ENCODE peak calls at places on chromosomes 1 and 21, in seven cellular contexts. L is upper lobe of right lung; V is CD4-positive, alpha-beta T cell; I is K562; Z is HCT116; A is mammary epithelial cell; M is IMR-90. C is an unnamed sample.

GRCh38 chr21:32803651-32804050 is 32.1 kb upstream of the PAXBP1 start:
- DNase-seq in Z (no peak), V (no peak), L (no peak), A (no peak), M (peak), I (no peak), C (no peak)

GRCh38 chr1:22259581-22260282 is 116.8 kb upstream of the WNT4 start:
- DNase-seq in A (no peak), Z (no peak), V (no peak), M (peak), L (peak), I (no peak), C (no peak)

GRCh38 chr1:246725191-246725590 is 982 bp downstream of the SCCPDH start:
- DNase-seq in L (no peak), M (no peak), I (no peak), Z (no peak), A (no peak), V (no peak), C (no peak)

GRCh38 chr1:64098436-64098835 is 105.0 kb upstream of the UBE2U start:
- DNase-seq in M (no peak), I (no peak), V (no peak), Z (no peak), L (no peak), A (no peak), C (no peak)

GRCh38 chr1:180181996-180182675 is 27.5 kb downstream of the QSOX1 start:
- DNase-seq in A (no peak), L (peak), Z (no peak), I (no peak), M (no peak), V (no peak), C (no peak)

GRCh38 chr1:35809156-35810095 is 1.6 kb downstream of the AGO4 start:
- DNase-seq in M (no peak), I (no peak), L (no peak), V (no peak), A (no peak), Z (no peak), C (no peak)

GRCh38 chr1:153389978-153390879 is 644 bp downstream of the S100A8 start:
- DNase-seq in I (no peak), Z (no peak), L (no peak), M (no peak), V (no peak), A (no peak), C (no peak)

GRCh38 chr1:45674478-45674877 is 11.9 kb downstream of the GPBP1L1 start:
- DNase-seq in L (no peak), Z (no peak), I (no peak), M (no peak), V (no peak), A (no peak), C (no peak)

GRCh38 chr1:21216835-21217811 is 40.4 kb upstream of the EIF4G3 start:
- DNase-seq in Z (peak), L (no peak), A (peak), V (peak), I (peak), M (peak), C (no peak)

GRCh38 chr1:203089651-203090045 is 3.8 kb upstream of the MYOG start:
- DNase-seq in V (no peak), A (no peak), I (no peak), M (no peak), Z (no peak), L (no peak), C (peak)

GRCh38 chr1:62175568-62176179 is 19.0 kb upstream of the L1TD1 start:
- DNase-seq in M (peak), A (peak), L (peak), I (peak), V (peak), Z (peak), C (peak)

GRCh38 chr1:55231745-55232144 is 16.6 kb upstream of the USP24 start:
- DNase-seq in I (no peak), M (no peak), A (no peak), V (no peak), Z (no peak), L (no peak), C (no peak)

GRCh38 chr1:155976913-155977606 is 1.3 kb downstream of the ARHGEF2 start:
- DNase-seq in L (no peak), I (no peak), Z (no peak), M (no peak), V (no peak), A (peak), C (no peak)
- H3K27ac ChIP-seq in L (peak), I (peak), Z (peak), M (peak), V (peak), A (peak), C (peak)

GRCh38 chr1:107787299-107787698 is 177.7 kb downstream of the VAV3 start:
- DNase-seq in L (no peak), V (no peak), A (no peak), M (no peak), Z (no peak), I (no peak), C (no peak)

GRCh38 chr1:107789817-107790609 is 175.0 kb downstream of the VAV3 start:
- DNase-seq in A (peak), L (no peak), M (no peak), V (no peak), I (no peak), Z (no peak), C (no peak)

GRCh38 chr1:107786214-107786842 is 178.7 kb downstream of the VAV3 start:
- DNase-seq in V (no peak), I (no peak), M (no peak), A (no peak), L (no peak), Z (no peak), C (no peak)

GRCh38 chr1:107785506-107786213 is 179.3 kb downstream of the VAV3 start:
- DNase-seq in Z (no peak), V (no peak), M (no peak), L (no peak), A (no peak), I (no peak), C (no peak)

GRCh38 chr1:107788189-107788588 is 176.8 kb downstream of the VAV3 start:
- DNase-seq in A (no peak), I (no peak), L (no peak), M (no peak), V (no peak), Z (no peak), C (no peak)
- H3K27ac ChIP-seq in A (no peak), I (no peak), L (no peak), M (no peak), V (no peak), Z (no peak), C (no peak)

GRCh38 chr1:37621326-37621870 is 13.3 kb downstream of the RSPO1 start:
- DNase-seq in Z (no peak), A (no peak), L (no peak), M (no peak), V (no peak), I (no peak), C (no peak)
- H3K27ac ChIP-seq in Z (no peak), A (no peak), L (no peak), M (no peak), V (no peak), I (no peak), C (no peak)

DNA sequence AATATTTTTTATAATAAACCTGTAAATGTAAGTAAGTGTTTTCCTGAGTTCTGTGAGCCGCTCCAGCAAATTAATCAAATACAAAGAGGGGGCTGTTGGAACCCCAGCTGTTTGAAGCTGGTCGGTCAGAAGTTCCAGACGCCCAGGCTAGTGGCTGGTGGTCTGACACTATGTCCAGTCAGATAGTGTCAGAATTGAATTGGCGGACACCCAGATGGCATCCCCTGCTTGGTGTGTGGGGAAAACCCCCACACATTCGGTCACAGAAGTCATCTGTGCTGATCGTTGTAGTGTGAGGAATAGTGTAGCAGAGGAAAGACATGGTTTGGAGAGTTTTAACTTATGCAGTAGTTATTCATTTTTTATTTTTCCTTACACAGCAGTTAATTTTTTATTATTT is 32.4 kb downstream of the TBCE start:
- DNase-seq in V (no peak), A (no peak), L (no peak), I (no peak), Z (no peak), M (no peak), C (no peak)
- H3K27ac ChIP-seq in V (no peak), A (no peak), L (no peak), I (peak), Z (no peak), M (no peak), C (no peak)

GRCh38 chr1:53195913-53196484 is 625 bp upstream of the CPT2 start:
- DNase-seq in L (no peak), I (no peak), A (no peak), M (no peak), V (no peak), Z (no peak), C (no peak)

GRCh38 chr1:53197301-53198205 is 929 bp downstream of the CPT2 start:
- DNase-seq in M (no peak), I (peak), L (no peak), A (no peak), V (no peak), Z (no peak), C (no peak)

GRCh38 chr1:53198241-53198651 is 1.6 kb downstream of the CPT2 start:
- DNase-seq in M (no peak), Z (no peak), V (no peak), I (no peak), A (peak), L (no peak), C (no peak)

GRCh38 chr1:53196485-53197271 is at the start of gene CPT2:
- DNase-seq in L (peak), Z (peak), I (peak), A (peak), V (peak), M (peak), C (peak)

GRCh38 chr1:53195211-53195909 is 1.3 kb upstream of the CPT2 start:
- DNase-seq in V (no peak), A (no peak), L (no peak), M (no peak), Z (no peak), I (no peak), C (no peak)
- H3K27ac ChIP-seq in V (no peak), A (no peak), L (peak), M (no peak), Z (no peak), I (peak), C (no peak)

GRCh38 chr1:202056644-202057334 is 46.4 kb downstream of the ELF3 start:
- DNase-seq in M (no peak), A (peak), L (peak), I (peak), V (no peak), Z (peak), C (no peak)
- H3K27ac ChIP-seq in M (no peak), A (peak), L (no peak), I (no peak), V (no peak), Z (peak), C (no peak)

DNA sequence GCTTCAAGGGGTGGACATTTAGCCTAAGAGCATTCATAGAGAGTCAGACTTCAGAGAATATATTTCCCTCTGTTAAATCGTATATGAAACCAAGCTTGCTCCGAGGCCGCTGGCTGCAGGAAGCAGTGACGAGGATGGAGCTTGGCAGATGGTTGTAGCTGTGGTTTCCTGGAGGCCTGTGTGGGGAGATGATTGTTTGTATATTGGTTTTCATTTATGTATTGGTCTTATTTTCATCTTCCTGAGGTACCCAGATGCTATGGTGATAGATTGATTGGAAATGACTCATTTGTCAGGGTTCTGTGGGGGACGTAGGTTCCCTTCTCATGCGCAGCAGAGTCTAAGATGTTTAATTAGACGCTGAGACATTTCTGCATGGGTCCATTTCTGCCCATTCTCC is 26.1 kb downstream of the MAN1C1 start:
- DNase-seq in I (no peak), L (no peak), M (peak), Z (no peak), V (peak), A (no peak), C (no peak)
- H3K27ac ChIP-seq in I (no peak), L (peak), M (no peak), Z (no peak), V (peak), A (no peak), C (no peak)

DNA sequence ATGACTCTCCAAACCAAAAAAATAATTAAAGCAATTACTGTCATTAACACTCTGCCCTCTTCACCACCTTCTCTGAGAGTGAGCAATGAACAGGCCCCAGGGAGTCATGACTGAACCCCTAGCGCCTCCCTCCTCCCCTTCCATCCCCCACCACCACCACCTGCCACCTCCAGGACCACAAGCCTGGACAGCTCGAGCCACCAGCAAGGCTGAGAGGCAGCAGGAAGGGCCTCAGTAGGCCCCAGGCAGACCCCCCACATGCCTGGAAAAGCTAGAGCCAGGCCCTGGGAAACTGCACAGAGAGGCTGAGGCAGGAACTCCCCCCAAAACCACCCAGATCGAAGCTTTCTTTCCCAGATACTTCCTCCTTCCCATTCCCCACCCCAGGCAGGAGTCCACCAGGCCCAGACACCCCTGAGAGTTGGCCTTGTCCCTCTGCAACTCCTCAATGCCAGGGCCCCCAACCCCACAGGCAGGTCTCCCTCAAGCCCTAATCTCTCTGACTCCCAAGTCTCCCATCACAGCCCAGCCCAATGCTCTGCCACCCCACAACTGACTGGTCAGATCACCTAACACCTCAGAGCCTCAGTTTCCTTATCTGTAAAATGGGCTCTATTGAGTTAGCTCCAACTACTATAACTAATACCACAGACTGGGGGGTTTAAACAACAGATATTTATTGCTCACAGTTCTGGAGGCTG is 35.3 kb upstream of the ZC3H12A start:
- DNase-seq in V (no peak), L (no peak), I (no peak), A (no peak), M (no peak), Z (no peak), C (no peak)
- H3K27ac ChIP-seq in V (no peak), L (no peak), I (no peak), A (no peak), M (no peak), Z (no peak), C (no peak)

C was measured in substantia nigra.